ENCODE peak calls at places on chromosome 12, in ten cellular contexts. N is PC-3, S is AG04450, C is psoas muscle, T is AG09309, Z is keratinocyte, L is neural progenitor cell, V is HepG2, U is body of pancreas, W is mucosa of descending colon. K is an unnamed sample.

GRCh38 chr12:108696111-108696995 is 35.0 kb downstream of the CORO1C start:
- DNase-seq in U (no peak), T (peak; percentile 99), V (no peak), C (no peak), S (peak; percentile 97), L (no peak), W (no peak), N (peak; percentile 96), Z (peak; percentile 99), K (peak; percentile 98)

GRCh38 chr12:29301114-29301513 is 79.9 kb downstream of the ERGIC2 start:
- DNase-seq in C (no peak), U (no peak), Z (no peak), N (peak; percentile 48), W (no peak), S (no peak), V (no peak), T (no peak), L (no peak), K (no peak)

GRCh38 chr12:25904442-25904841 is 54.0 kb upstream of the RASSF8 start:
- DNase-seq in T (no peak), C (no peak), S (no peak), V (no peak), Z (no peak), U (no peak), W (no peak), L (no peak), N (peak; percentile 44), K (no peak)

GRCh38 chr12:51124504-51124903 is 41.1 kb upstream of the CSRNP2 start:
- DNase-seq in Z (no peak), C (no peak), L (no peak), U (no peak), N (no peak), T (no peak), W (no peak), S (no peak), V (no peak), K (no peak)

GRCh38 chr12:25433581-25434325 is 119.3 kb downstream of the LMNTD1 start:
- DNase-seq in C (no peak), N (peak; percentile 60), L (no peak), W (no peak), S (no peak), Z (no peak), T (no peak), U (no peak), V (no peak), K (peak; percentile 43)

GRCh38 chr12:78189656-78190055 is 359.0 kb downstream of the NAV3 start:
- DNase-seq in C (no peak), V (no peak), S (no peak), L (no peak), T (no peak), Z (no peak), W (no peak), N (no peak), U (no peak), K (peak; percentile 30)

GRCh38 chr12:1936406-1937320 is 18.2 kb upstream of the CACNA2D4 start:
- DNase-seq in S (peak; percentile 27), C (peak; percentile 67), U (peak; percentile 95), W (peak; percentile 84), V (no peak), N (peak; percentile 90), T (peak; percentile 50), Z (no peak), L (no peak), K (peak; percentile 38)

GRCh38 chr12:117594481-117594880 is 233.1 kb upstream of the NOS1 start:
- DNase-seq in Z (no peak), S (no peak), U (no peak), V (no peak), C (no peak), N (no peak), W (no peak), L (no peak), T (no peak), K (no peak)

GRCh38 chr12:84056-84455 is 17.5 kb downstream of the IQSEC3 start:
- DNase-seq in T (no peak), W (no peak), C (peak; percentile 29), S (no peak), V (no peak), N (no peak), Z (no peak), L (no peak), U (no peak), K (no peak)

GRCh38 chr12:2960996-2961616 is 1.9 kb downstream of the TEAD4 start:
- DNase-seq in C (no peak), N (peak; percentile 12), U (no peak), W (no peak), L (no peak), V (no peak), Z (no peak), S (no peak), T (no peak), K (no peak)

GRCh38 chr12:109111775-109112491 is 4.5 kb upstream of the ACACB start:
- DNase-seq in L (peak; percentile 63), Z (no peak), T (no peak), V (peak; percentile 45), U (peak; percentile 69), S (no peak), N (peak; percentile 74), C (peak; percentile 74), W (peak; percentile 61), K (peak; percentile 70)

GRCh38 chr12:2265461-2266167 is 212.8 kb downstream of the CACNA1C start:
- DNase-seq in Z (no peak), W (no peak), U (no peak), C (no peak), L (no peak), V (no peak), N (no peak), T (no peak), S (no peak), K (peak; percentile 31)

GRCh38 chr12:127280393-127281275 is 986.3 kb upstream of the TMEM132C start:
- DNase-seq in V (peak; percentile 4), L (peak; percentile 85), N (no peak), C (peak; percentile 33), Z (no peak), S (no peak), T (no peak), W (peak; percentile 63), U (peak; percentile 53), K (no peak)

GRCh38 chr12:24378548-24379011 is 429.1 kb upstream of the SOX5 start:
- DNase-seq in Z (no peak), C (no peak), S (peak; percentile 86), U (no peak), N (no peak), L (peak; percentile 44), T (no peak), W (no peak), V (no peak), K (peak; percentile 98)

GRCh38 chr12:105721051-105721825 is 390.7 kb downstream of the C12orf75 start:
- DNase-seq in C (no peak), N (no peak), T (no peak), W (no peak), L (peak; percentile 59), Z (no peak), S (no peak), U (no peak), V (no peak), K (no peak)

GRCh38 chr12:27158322-27158721 is 75.9 kb upstream of the C12orf71 start:
- DNase-seq in T (no peak), N (no peak), U (no peak), Z (no peak), W (no peak), V (no peak), L (peak; percentile 87), C (no peak), S (no peak), K (no peak)
- H3K4me3 ChIP-seq in T (no peak overlapping the region), N (no peak overlapping the region), U (no peak overlapping the region), Z (no peak overlapping the region), W (no peak overlapping the region), V (no peak overlapping the region), L (peak overlapping the region; percentile 2), C (no peak overlapping the region), S (no peak overlapping the region), K (no peak overlapping the region)

GRCh38 chr12:112198120-112198733 is 72.9 kb downstream of the TRAFD1 start:
- DNase-seq in V (peak; percentile 64), W (no peak), U (peak; percentile 49), Z (no peak), S (no peak), C (no peak), T (no peak), N (peak; percentile 82), L (peak; percentile 85), K (peak; percentile 63)
- TF ChIP-seq CTCF in V (peak; percentile 84), W (no peak), U (peak; percentile 50), Z (peak; percentile 85), S (peak; percentile 73), C (peak; percentile 37), T (peak; percentile 72), N (peak; percentile 90), L (peak; percentile 76), K (peak; percentile 80)

GRCh38 chr12:41965996-41966395 is 178.7 kb downstream of the GXYLT1 start:
- DNase-seq in W (no peak), C (no peak), N (peak; percentile 47), T (no peak), V (no peak), Z (no peak), S (no peak), L (no peak), U (no peak), K (no peak)

GRCh38 chr12:41966916-41967315 is 177.8 kb downstream of the GXYLT1 start:
- DNase-seq in U (no peak), C (no peak), Z (no peak), T (no peak), W (no peak), S (no peak), N (peak; percentile 63), L (no peak), V (no peak), K (no peak)

GRCh38 chr12:41967668-41968649 is 176.7 kb downstream of the GXYLT1 start:
- DNase-seq in V (no peak), N (peak; percentile 88), W (no peak), C (no peak), Z (no peak), U (no peak), T (no peak), L (peak; percentile 93), S (no peak), K (peak; percentile 86)

GRCh38 chr12:41970744-41971143 is 173.9 kb downstream of the GXYLT1 start:
- DNase-seq in Z (no peak), N (no peak), U (no peak), W (no peak), V (no peak), T (no peak), L (no peak), S (no peak), C (no peak), K (no peak)

DNA sequence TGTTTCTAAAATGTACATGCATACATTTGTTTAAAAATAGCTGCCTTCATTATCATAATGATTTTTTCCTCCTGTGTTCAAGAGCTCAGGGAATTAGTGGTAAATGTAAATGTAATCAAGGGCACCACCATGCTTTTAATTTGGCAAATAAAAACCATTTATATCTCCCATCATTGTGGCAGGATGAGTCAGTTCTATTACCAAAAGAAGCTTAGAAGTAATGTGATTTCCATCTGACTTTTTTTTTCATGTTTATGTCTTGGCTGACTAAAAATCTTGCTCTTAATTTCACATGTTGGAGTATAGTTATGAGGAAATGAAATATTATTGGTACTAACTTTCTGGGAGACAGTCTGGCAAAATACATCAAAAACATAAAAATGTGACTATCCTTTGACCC is 176.0 kb downstream of the GXYLT1 start:
- DNase-seq in U (no peak), V (no peak), T (no peak), Z (no peak), W (no peak), N (no peak), C (no peak), L (no peak), S (no peak), K (no peak)
- H3K4me3 ChIP-seq in U (no peak overlapping the region), V (no peak overlapping the region), T (no peak overlapping the region), Z (no peak overlapping the region), W (no peak overlapping the region), N (no peak overlapping the region), C (no peak overlapping the region), L (no peak overlapping the region), S (no peak overlapping the region), K (no peak overlapping the region)

GRCh38 chr12:113298861-113299545 is 35.9 kb downstream of the SLC8B1 start:
- DNase-seq in N (no peak), W (peak; percentile 60), U (peak; percentile 41), Z (no peak), S (no peak), L (no peak), V (no peak), C (peak; percentile 67), T (no peak), K (no peak)
- TF ChIP-seq CTCF in N (no peak), W (no peak), U (no peak), Z (no peak), S (no peak), L (no peak), V (no peak), C (peak; percentile 12), T (no peak), K (no peak)

K was measured in fibroblast of villous mesenchyme.